ENCODE peak calls at places on chromosomes 4 and X, in seven cellular contexts. B is AG04450; N is coronary artery; E is GM04503; W is fibroblast of lung; H is activated CD8-positive, alpha-beta memory T cell treated with anti-CD3 and anti-CD28 coated beads, Interleukin-2, amount 50 U/mL, for 4 hours; C is activated CD8-positive, alpha-beta T cell treated with anti-CD3 and anti-CD28 coated beads for 36 hours. T is an unnamed sample.

GRCh38 chr4:185031611-185032010 is 13.3 kb downstream of the HELT start:
- DNase-seq in B (no peak), N (no peak), E (no peak), W (no peak), H (no peak), C (no peak), T (no peak)

GRCh38 chr4:112082954-112083586 is 62.2 kb upstream of the FAM241A start:
- DNase-seq in B (peak; percentile 21), N (no peak), E (peak; percentile 31), W (peak; percentile 77), H (no peak), C (no peak), T (peak; percentile 50)

GRCh38 chrX:49184294-49185061 is 1.7 kb downstream of the PRICKLE3 start:
- DNase-seq in B (no peak), N (peak; percentile 92), E (peak; percentile 43), W (peak; percentile 89), H (no peak), C (peak; percentile 66), T (peak; percentile 38)

GRCh38 chrX:72025236-72025770 is 106.4 kb downstream of the RTL5 start:
- DNase-seq in B (no peak), N (peak; percentile 46), E (no peak), W (no peak), H (no peak), C (no peak), T (no peak)

GRCh38 chr4:138609943-138610350 is 367.8 kb upstream of the SLC7A11 start:
- DNase-seq in B (no peak), N (no peak), E (peak; percentile 52), W (peak; percentile 62), H (no peak), C (no peak), T (peak; percentile 42)

GRCh38 chr4:100166297-100167034 is 23.8 kb downstream of the DDIT4L start:
- DNase-seq in B (no peak), N (no peak), E (no peak), W (no peak), H (no peak), C (no peak), T (no peak)

GRCh38 chr4:83561381-83561780 is 25.5 kb downstream of the GPAT3 start:
- DNase-seq in B (no peak), N (no peak), E (peak; percentile 51), W (peak; percentile 63), H (no peak), C (peak; percentile 43), T (no peak)

GRCh38 chrX:17608898-17609297 is 128.4 kb upstream of the SCML1 start:
- DNase-seq in B (no peak), N (no peak), E (no peak), W (peak; percentile 41), H (no peak), C (no peak), T (no peak)

GRCh38 chr4:76434901-76435688 is at the start of gene SHROOM3:
- DNase-seq in B (no peak), N (no peak), E (no peak), W (no peak), H (no peak), C (no peak), T (no peak)

T was measured in BJ.